ENCODE peak calls at places on chromosome 7, in seven cellular contexts. One of them, this sample, is unnamed.

GRCh38 chr7:2012044-2012900 is 220.5 kb downstream of the MAD1L1 start:
- DNase-seq in endothelial cell of umbilical vein: no peak
- DNase-seq in bronchial epithelial cell: no peak
- DNase-seq in AG10803: no peak
- DNase-seq in anterior cingulate cortex: no peak
- DNase-seq in Caki2: no peak
- DNase-seq in GM04504: no peak
- DNase-seq in this sample: no peak

GRCh38 chr7:47380325-47381131 is 201.4 kb downstream of the TNS3 start:
- DNase-seq in endothelial cell of umbilical vein: no peak
- DNase-seq in bronchial epithelial cell: peak
- DNase-seq in AG10803: no peak
- DNase-seq in anterior cingulate cortex: no peak
- DNase-seq in Caki2: no peak
- DNase-seq in GM04504: no peak
- DNase-seq in this sample: peak

GRCh38 chr7:953547-954327 is 743 bp downstream of the ADAP1 start:
- DNase-seq in endothelial cell of umbilical vein: no peak
- DNase-seq in bronchial epithelial cell: peak
- DNase-seq in AG10803: peak
- DNase-seq in anterior cingulate cortex: peak
- DNase-seq in Caki2: no peak
- DNase-seq in GM04504: no peak
- DNase-seq in this sample: no peak

GRCh38 chr7:12650080-12650479 is 37.4 kb upstream of the ARL4A start:
- DNase-seq in endothelial cell of umbilical vein: no peak
- DNase-seq in bronchial epithelial cell: no peak
- DNase-seq in AG10803: no peak
- DNase-seq in anterior cingulate cortex: no peak
- DNase-seq in Caki2: no peak
- DNase-seq in GM04504: no peak
- DNase-seq in this sample: no peak

GRCh38 chr7:98210513-98211220 is 572 bp upstream of the BHLHA15 start:
- DNase-seq in endothelial cell of umbilical vein: no peak
- DNase-seq in bronchial epithelial cell: no peak
- DNase-seq in AG10803: peak
- DNase-seq in anterior cingulate cortex: peak
- DNase-seq in Caki2: no peak
- DNase-seq in GM04504: no peak
- DNase-seq in this sample: no peak

GRCh38 chr7:46854958-46855473 is 726.9 kb downstream of the TNS3 start:
- DNase-seq in endothelial cell of umbilical vein: no peak
- DNase-seq in bronchial epithelial cell: peak
- DNase-seq in AG10803: peak
- DNase-seq in anterior cingulate cortex: no peak
- DNase-seq in Caki2: no peak
- DNase-seq in GM04504: peak
- DNase-seq in this sample: peak

GRCh38 chr7:158407581-158408331 is 179.9 kb downstream of the PTPRN2 start:
- DNase-seq in endothelial cell of umbilical vein: no peak
- DNase-seq in bronchial epithelial cell: peak
- DNase-seq in AG10803: peak
- DNase-seq in anterior cingulate cortex: no peak
- DNase-seq in Caki2: peak
- DNase-seq in GM04504: no peak
- DNase-seq in this sample: no peak

GRCh38 chr7:6252310-6252709 is 20.1 kb downstream of the CYTH3 start:
- DNase-seq in endothelial cell of umbilical vein: peak
- DNase-seq in bronchial epithelial cell: no peak
- DNase-seq in AG10803: peak
- DNase-seq in anterior cingulate cortex: no peak
- DNase-seq in Caki2: no peak
- DNase-seq in GM04504: peak
- DNase-seq in this sample: no peak

GRCh38 chr7:52088008-52088787 is 771.6 kb upstream of the COBL start:
- DNase-seq in endothelial cell of umbilical vein: peak
- DNase-seq in bronchial epithelial cell: no peak
- DNase-seq in AG10803: no peak
- DNase-seq in anterior cingulate cortex: peak
- DNase-seq in Caki2: no peak
- DNase-seq in GM04504: no peak
- DNase-seq in this sample: no peak

GRCh38 chr7:153190452-153190851 is 430.9 kb downstream of the ACTR3B start:
- DNase-seq in endothelial cell of umbilical vein: no peak
- DNase-seq in bronchial epithelial cell: peak
- DNase-seq in AG10803: no peak
- DNase-seq in anterior cingulate cortex: no peak
- DNase-seq in Caki2: peak
- DNase-seq in GM04504: no peak
- DNase-seq in this sample: no peak

GRCh38 chr7:130490287-130490686 is 1.6 kb upstream of the MEST start:
- DNase-seq in endothelial cell of umbilical vein: peak
- DNase-seq in bronchial epithelial cell: no peak
- DNase-seq in AG10803: no peak
- DNase-seq in anterior cingulate cortex: no peak
- DNase-seq in Caki2: no peak
- DNase-seq in GM04504: no peak
- DNase-seq in this sample: no peak

GRCh38 chr7:29113384-29114102 is 32.8 kb downstream of the CPVL start:
- DNase-seq in endothelial cell of umbilical vein: peak
- DNase-seq in bronchial epithelial cell: peak
- DNase-seq in AG10803: peak
- DNase-seq in anterior cingulate cortex: no peak
- DNase-seq in Caki2: peak
- DNase-seq in GM04504: no peak
- DNase-seq in this sample: no peak

GRCh38 chr7:4274286-4274685 is 407.8 kb upstream of the FOXK1 start:
- DNase-seq in endothelial cell of umbilical vein: no peak
- DNase-seq in bronchial epithelial cell: no peak
- DNase-seq in AG10803: no peak
- DNase-seq in anterior cingulate cortex: no peak
- DNase-seq in Caki2: no peak
- DNase-seq in GM04504: no peak
- DNase-seq in this sample: no peak

GRCh38 chr7:112254166-112254565 is 47.7 kb downstream of the ZNF277 start:
- DNase-seq in endothelial cell of umbilical vein: no peak
- DNase-seq in bronchial epithelial cell: peak
- DNase-seq in AG10803: no peak
- DNase-seq in anterior cingulate cortex: no peak
- DNase-seq in Caki2: no peak
- DNase-seq in GM04504: no peak
- DNase-seq in this sample: no peak

GRCh38 chr7:43756368-43757072 is 2.0 kb upstream of the BLVRA start:
- DNase-seq in endothelial cell of umbilical vein: no peak
- DNase-seq in bronchial epithelial cell: peak
- DNase-seq in AG10803: peak
- DNase-seq in anterior cingulate cortex: no peak
- DNase-seq in Caki2: no peak
- DNase-seq in GM04504: peak
- DNase-seq in this sample: no peak

GRCh38 chr7:34222722-34223121 is 317.4 kb downstream of the BMPER start:
- DNase-seq in endothelial cell of umbilical vein: no peak
- DNase-seq in bronchial epithelial cell: peak
- DNase-seq in AG10803: no peak
- DNase-seq in anterior cingulate cortex: no peak
- DNase-seq in Caki2: no peak
- DNase-seq in GM04504: no peak
- DNase-seq in this sample: no peak

GRCh38 chr7:13159467-13160184 is 472.2 kb downstream of the ARL4A start:
- DNase-seq in endothelial cell of umbilical vein: no peak
- DNase-seq in bronchial epithelial cell: no peak
- DNase-seq in AG10803: no peak
- DNase-seq in anterior cingulate cortex: no peak
- DNase-seq in Caki2: no peak
- DNase-seq in GM04504: no peak
- DNase-seq in this sample: no peak

GRCh38 chr7:22482476-22482875 is 17.5 kb downstream of the STEAP1B start:
- DNase-seq in endothelial cell of umbilical vein: no peak
- DNase-seq in bronchial epithelial cell: no peak
- DNase-seq in AG10803: peak
- DNase-seq in anterior cingulate cortex: no peak
- DNase-seq in Caki2: no peak
- DNase-seq in GM04504: no peak
- DNase-seq in this sample: no peak

This sample was measured in retinal pigment epithelial cell.